ENCODE peak calls at places on chromosomes 3 and 15, in seven cellular contexts. D, V, A, G, Q, Z and X are unnamed samples.

GRCh38 chr15:43268111-43269105 is 1.7 kb upstream of the TGM5 start:
- DNase-seq in D (no peak), V (peak), A (no peak), G (peak), Q (no peak), Z (no peak), X (no peak)

GRCh38 chr3:156711113-156711512 is 36.7 kb downstream of the TIPARP start:
- DNase-seq in D (no peak), V (no peak), A (no peak), G (no peak), Q (no peak), Z (no peak), X (no peak)

GRCh38 chr3:150319900-150320299 is 88.2 kb upstream of the TSC22D2 start:
- DNase-seq in D (no peak), V (no peak), A (no peak), G (peak), Q (peak), Z (peak), X (no peak)

GRCh38 chr15:92415639-92416297 is 22.1 kb downstream of the ST8SIA2 start:
- DNase-seq in D (no peak), V (no peak), A (no peak), G (no peak), Q (no peak), Z (no peak), X (no peak)

GRCh38 chr3:89950772-89951171 is 843.4 kb downstream of the EPHA3 start:
- DNase-seq in D (no peak), V (no peak), A (no peak), G (no peak), Q (no peak), Z (no peak), X (no peak)

GRCh38 chr3:28317438-28318022 is 31.0 kb upstream of the ZCWPW2 start:
- DNase-seq in D (no peak), V (peak), A (peak), G (peak), Q (peak), Z (peak), X (no peak)

GRCh38 chr3:188792788-188793187 is 379.0 kb upstream of the TPRG1 start:
- DNase-seq in D (no peak), V (no peak), A (no peak), G (peak), Q (no peak), Z (peak), X (no peak)

GRCh38 chr15:72706266-72706665 is 20.3 kb downstream of the BBS4 start:
- DNase-seq in D (no peak), V (no peak), A (no peak), G (no peak), Q (no peak), Z (no peak), X (no peak)

GRCh38 chr15:39613271-39613670 is 32.4 kb downstream of the THBS1 start:
- DNase-seq in D (no peak), V (no peak), A (no peak), G (no peak), Q (no peak), Z (no peak), X (no peak)

GRCh38 chr3:53495518-53496501 is 1.4 kb downstream of the CACNA1D start:
- DNase-seq in D (no peak), V (peak), A (no peak), G (no peak), Q (no peak), Z (no peak), X (no peak)

GRCh38 chr3:79490165-79491028 is 277.4 kb downstream of the ROBO1 start:
- DNase-seq in D (no peak), V (no peak), A (no peak), G (peak), Q (no peak), Z (peak), X (no peak)

GRCh38 chr3:37731895-37732294 is 129.8 kb upstream of the CTDSPL start:
- DNase-seq in D (no peak), V (no peak), A (no peak), G (no peak), Q (no peak), Z (no peak), X (no peak)

GRCh38 chr15:68353418-68354145 is 76.0 kb downstream of the FEM1B start:
- DNase-seq in D (no peak), V (no peak), A (no peak), G (no peak), Q (no peak), Z (no peak), X (no peak)

GRCh38 chr3:43755511-43756200 is 64.9 kb downstream of the ABHD5 start:
- DNase-seq in D (no peak), V (no peak), A (no peak), G (no peak), Q (no peak), Z (no peak), X (no peak)

GRCh38 chr3:4290272-4290893 is 12.8 kb upstream of the SETMAR start:
- DNase-seq in D (peak), V (peak), A (peak), G (peak), Q (no peak), Z (peak), X (no peak)

GRCh38 chr3:47603332-47603731 is 24.7 kb upstream of the CSPG5 start:
- DNase-seq in D (no peak), V (no peak), A (no peak), G (no peak), Q (no peak), Z (no peak), X (no peak)

GRCh38 chr3:101017048-101017447 is 23.8 kb upstream of the ABI3BP start:
- DNase-seq in D (no peak), V (no peak), A (no peak), G (peak), Q (no peak), Z (peak), X (no peak)

GRCh38 chr15:48861813-48862431 is 16.0 kb upstream of the EID1 start:
- DNase-seq in D (no peak), V (peak), A (peak), G (peak), Q (peak), Z (peak), X (peak)

GRCh38 chr3:53156368-53156834 is 4.6 kb upstream of the PRKCD start:
- DNase-seq in D (no peak), V (no peak), A (peak), G (no peak), Q (no peak), Z (no peak), X (no peak)

GRCh38 chr3:57948080-57948671 is 60.0 kb upstream of the FLNB start:
- DNase-seq in D (no peak), V (no peak), A (no peak), G (no peak), Q (no peak), Z (no peak), X (no peak)

GRCh38 chr15:60782316-60782715 is 303.4 kb upstream of the ICE2 start:
- DNase-seq in D (no peak), V (no peak), A (no peak), G (peak), Q (no peak), Z (no peak), X (no peak)

GRCh38 chr15:27897481-27897880 is 201.6 kb downstream of the OCA2 start:
- DNase-seq in D (no peak), V (no peak), A (no peak), G (no peak), Q (no peak), Z (no peak), X (no peak)